ENCODE peak calls at places on chromosomes 13 and 19, in four cellular contexts. One of them, this sample, is unnamed.

GRCh38 chr19:3423183-3423829 is 56.9 kb downstream of the NFIC start:
- DNase-seq in left lung: no peak
- DNase-seq in activated CD4-positive, alpha-beta T cell treated with anti-CD3 and anti-CD28 coated beads for 48 hours: no peak
- DNase-seq in mammary epithelial cell: no peak
- DNase-seq in this sample: no peak

GRCh38 chr13:110699148-110700145 is 6.5 kb downstream of the CARS2 start:
- DNase-seq in left lung: no peak
- DNase-seq in activated CD4-positive, alpha-beta T cell treated with anti-CD3 and anti-CD28 coated beads for 48 hours: no peak
- DNase-seq in mammary epithelial cell: no peak
- DNase-seq in this sample: no peak

GRCh38 chr19:30339624-30340525 is 32.3 kb upstream of the ZNF536 start:
- DNase-seq in left lung: no peak
- DNase-seq in activated CD4-positive, alpha-beta T cell treated with anti-CD3 and anti-CD28 coated beads for 48 hours: no peak
- DNase-seq in mammary epithelial cell: no peak
- DNase-seq in this sample: no peak

GRCh38 chr19:40322951-40323615 is 25.1 kb downstream of the C19orf47 start:
- DNase-seq in left lung: no peak
- DNase-seq in activated CD4-positive, alpha-beta T cell treated with anti-CD3 and anti-CD28 coated beads for 48 hours: no peak
- DNase-seq in mammary epithelial cell: no peak
- DNase-seq in this sample: no peak

GRCh38 chr13:92547256-92547655 is 679.4 kb upstream of the GPC6 start:
- DNase-seq in left lung: no peak
- DNase-seq in activated CD4-positive, alpha-beta T cell treated with anti-CD3 and anti-CD28 coated beads for 48 hours: no peak
- DNase-seq in mammary epithelial cell: peak; percentile 17
- DNase-seq in this sample: no peak

GRCh38 chr19:55766466-55766865 is 2.5 kb upstream of the RFPL4AL1 start:
- DNase-seq in left lung: no peak
- DNase-seq in activated CD4-positive, alpha-beta T cell treated with anti-CD3 and anti-CD28 coated beads for 48 hours: no peak
- DNase-seq in mammary epithelial cell: no peak
- DNase-seq in this sample: no peak

GRCh38 chr13:80132741-80133601 is 208.0 kb downstream of the SPRY2 start:
- DNase-seq in left lung: peak; percentile 43
- DNase-seq in activated CD4-positive, alpha-beta T cell treated with anti-CD3 and anti-CD28 coated beads for 48 hours: no peak
- DNase-seq in mammary epithelial cell: peak; percentile 15
- DNase-seq in this sample: no peak

GRCh38 chr19:48806818-48807589 is 3.8 kb downstream of the BCAT2 start:
- DNase-seq in left lung: no peak
- DNase-seq in activated CD4-positive, alpha-beta T cell treated with anti-CD3 and anti-CD28 coated beads for 48 hours: no peak
- DNase-seq in mammary epithelial cell: no peak
- DNase-seq in this sample: no peak

GRCh38 chr19:6873708-6874431 is 13.5 kb upstream of the ADGRE1 start:
- DNase-seq in left lung: no peak
- DNase-seq in activated CD4-positive, alpha-beta T cell treated with anti-CD3 and anti-CD28 coated beads for 48 hours: no peak
- DNase-seq in mammary epithelial cell: no peak
- DNase-seq in this sample: no peak

GRCh38 chr13:30963794-30964193 is 31.3 kb downstream of the TEX26 start:
- DNase-seq in left lung: peak; percentile 39
- DNase-seq in activated CD4-positive, alpha-beta T cell treated with anti-CD3 and anti-CD28 coated beads for 48 hours: no peak
- DNase-seq in mammary epithelial cell: peak; percentile 4
- DNase-seq in this sample: no peak

GRCh38 chr13:38979891-38980627 is 10.6 kb downstream of the STOML3 start:
- DNase-seq in left lung: no peak
- DNase-seq in activated CD4-positive, alpha-beta T cell treated with anti-CD3 and anti-CD28 coated beads for 48 hours: no peak
- DNase-seq in mammary epithelial cell: no peak
- DNase-seq in this sample: no peak

GRCh38 chr13:94362411-94362909 is 117.0 kb downstream of the DCT start:
- DNase-seq in left lung: no peak
- DNase-seq in activated CD4-positive, alpha-beta T cell treated with anti-CD3 and anti-CD28 coated beads for 48 hours: peak; percentile 76
- DNase-seq in mammary epithelial cell: peak; percentile 67
- DNase-seq in this sample: no peak

GRCh38 chr13:96898212-96898611 is 96.1 kb downstream of the OXGR1 start:
- DNase-seq in left lung: no peak
- DNase-seq in activated CD4-positive, alpha-beta T cell treated with anti-CD3 and anti-CD28 coated beads for 48 hours: no peak
- DNase-seq in mammary epithelial cell: peak; percentile 2
- DNase-seq in this sample: no peak

GRCh38 chr19:19444694-19445155 is 39.2 kb downstream of the GATAD2A start:
- DNase-seq in left lung: no peak
- DNase-seq in activated CD4-positive, alpha-beta T cell treated with anti-CD3 and anti-CD28 coated beads for 48 hours: peak; percentile 27
- DNase-seq in mammary epithelial cell: no peak
- DNase-seq in this sample: no peak

GRCh38 chr19:14830702-14831101 is 4.3 kb downstream of the OR7A5 start:
- DNase-seq in left lung: no peak
- DNase-seq in activated CD4-positive, alpha-beta T cell treated with anti-CD3 and anti-CD28 coated beads for 48 hours: no peak
- DNase-seq in mammary epithelial cell: no peak
- DNase-seq in this sample: no peak

GRCh38 chr19:56139847-56140582 is 1.1 kb upstream of the ZNF444 start:
- DNase-seq in left lung: no peak
- DNase-seq in activated CD4-positive, alpha-beta T cell treated with anti-CD3 and anti-CD28 coated beads for 48 hours: peak; percentile 30
- DNase-seq in mammary epithelial cell: peak; percentile 16
- DNase-seq in this sample: no peak

GRCh38 chr13:73210218-73210883 is 151.5 kb downstream of the KLF5 start:
- DNase-seq in left lung: no peak
- DNase-seq in activated CD4-positive, alpha-beta T cell treated with anti-CD3 and anti-CD28 coated beads for 48 hours: no peak
- DNase-seq in mammary epithelial cell: peak; percentile 47
- DNase-seq in this sample: no peak

This sample was measured in RWPE2.